ENCODE peak calls at places on chromosomes 5 and 9, in ten cellular contexts. V is activated CD8-positive, alpha-beta memory T cell treated with anti-CD3 and anti-CD28 coated beads, Interleukin-2, amount 50 U/mL, for 48 hours; O is LoVo; U is activated CD4-positive, CD25-positive, alpha-beta regulatory T cell treated with anti-CD3 and anti-CD28 coated beads, Interleukin-2, amount 50 U/mL, for 72 hours; P is foreskin fibroblast; X is Caco-2; J is HEK293T; K is left ventricle myocardium superior; A is amniotic stem cell; M is fibroblast of pulmonary artery. D is an unnamed sample.

GRCh38 chr5:131413605-131414559 is 150.0 kb downstream of the CDC42SE2 start:
- DNase-seq in V (no peak), O (no peak), U (no peak), P (peak; percentile 12), X (no peak), J (no peak), K (no peak), A (no peak), M (no peak), D (no peak)

GRCh38 chr5:173880306-173880985 is 7.7 kb upstream of the CPEB4 start:
- DNase-seq in V (no peak), O (no peak), U (no peak), P (peak; percentile 83), X (no peak), J (no peak), K (no peak), A (peak; percentile 71), M (peak; percentile 73), D (no peak)

GRCh38 chr5:69368458-69369368 is 607 bp downstream of the AK6 start:
- DNase-seq in V (no peak), O (no peak), U (no peak), P (peak; percentile 3), X (no peak), J (peak; percentile 13), K (no peak), A (no peak), M (peak; percentile 50), D (peak; percentile 46)

GRCh38 chr9:98778251-98778650 is 18.1 kb downstream of the ANKS6 start:
- DNase-seq in V (no peak), O (no peak), U (no peak), P (no peak), X (no peak), J (no peak), K (no peak), A (no peak), M (no peak), D (no peak)

GRCh38 chr5:151660616-151661015 is 26.1 kb downstream of the SPARC start:
- DNase-seq in V (no peak), O (no peak), U (no peak), P (peak; percentile 80), X (no peak), J (no peak), K (no peak), A (peak; percentile 50), M (peak; percentile 64), D (no peak)

GRCh38 chr9:87128844-87129493 is 181.7 kb upstream of the GAS1 start:
- DNase-seq in V (no peak), O (no peak), U (no peak), P (no peak), X (no peak), J (no peak), K (no peak), A (no peak), M (no peak), D (no peak)

GRCh38 chr5:39740404-39740803 is 315.6 kb upstream of the DAB2 start:
- DNase-seq in V (no peak), O (no peak), U (no peak), P (no peak), X (no peak), J (no peak), K (no peak), A (no peak), M (no peak), D (no peak)

GRCh38 chr9:92600742-92601261 is 65.0 kb upstream of the ECM2 start:
- DNase-seq in V (no peak), O (no peak), U (no peak), P (no peak), X (no peak), J (no peak), K (no peak), A (peak; percentile 27), M (peak; percentile 71), D (no peak)

GRCh38 chr5:179316111-179316551 is 29.1 kb downstream of the ADAMTS2 start:
- DNase-seq in V (no peak), O (no peak), U (no peak), P (no peak), X (peak; percentile 15), J (no peak), K (no peak), A (no peak), M (no peak), D (no peak)

GRCh38 chr5:125100342-125100741 is 353.9 kb upstream of the ZNF608 start:
- DNase-seq in V (no peak), O (no peak), U (no peak), P (no peak), X (no peak), J (no peak), K (no peak), A (no peak), M (no peak), D (no peak)

GRCh38 chr5:79689541-79690466 is at the start of gene CMYA5:
- DNase-seq in V (no peak), O (no peak), U (no peak), P (peak; percentile 35), X (no peak), J (no peak), K (peak; percentile 81), A (no peak), M (peak; percentile 24), D (no peak)

GRCh38 chr5:131379723-131380122 is 115.9 kb downstream of the CDC42SE2 start:
- DNase-seq in V (no peak), O (no peak), U (peak; percentile 53), P (no peak), X (no peak), J (no peak), K (no peak), A (no peak), M (peak; percentile 95), D (no peak)

GRCh38 chr9:72888032-72888431 is 64.8 kb downstream of the ALDH1A1 start:
- DNase-seq in V (no peak), O (no peak), U (no peak), P (no peak), X (no peak), J (no peak), K (no peak), A (peak; percentile 6), M (no peak), D (no peak)

GRCh38 chr5:78509884-78510769 is 138.4 kb downstream of the LHFPL2 start:
- DNase-seq in V (peak; percentile 68), O (no peak), U (peak; percentile 40), P (no peak), X (no peak), J (peak; percentile 45), K (peak; percentile 89), A (no peak), M (peak; percentile 61), D (no peak)

GRCh38 chr9:125486109-125486508 is 220.9 kb downstream of the MAPKAP1 start:
- DNase-seq in V (no peak), O (no peak), U (no peak), P (no peak), X (no peak), J (no peak), K (no peak), A (no peak), M (no peak), D (no peak)

GRCh38 chr5:143101740-143102386 is 301.6 kb downstream of the NR3C1 start:
- DNase-seq in V (peak; percentile 77), O (no peak), U (no peak), P (no peak), X (no peak), J (no peak), K (no peak), A (no peak), M (no peak), D (peak; percentile 34)

GRCh38 chr5:103510851-103511553 is 51.6 kb downstream of the NUDT12 start:
- DNase-seq in V (no peak), O (no peak), U (no peak), P (no peak), X (no peak), J (no peak), K (no peak), A (no peak), M (peak; percentile 39), D (no peak)

GRCh38 chr5:95988877-95989276 is 27.2 kb upstream of the ELL2 start:
- DNase-seq in V (no peak), O (no peak), U (no peak), P (no peak), X (no peak), J (no peak), K (no peak), A (no peak), M (no peak), D (no peak)

GRCh38 chr5:163894645-163895044 is 389.2 kb downstream of the MAT2B start:
- DNase-seq in V (no peak), O (no peak), U (no peak), P (peak; percentile 21), X (no peak), J (no peak), K (no peak), A (peak; percentile 52), M (peak; percentile 83), D (no peak)

GRCh38 chr9:78982849-78983248 is 588.9 kb upstream of the TLE4 start:
- DNase-seq in V (no peak), O (peak; percentile 29), U (no peak), P (peak; percentile 15), X (no peak), J (no peak), K (no peak), A (no peak), M (peak; percentile 27), D (no peak)

GRCh38 chr5:57895766-57896165 is 413.2 kb upstream of the ACTBL2 start:
- DNase-seq in V (no peak), O (no peak), U (no peak), P (no peak), X (no peak), J (no peak), K (no peak), A (no peak), M (peak; percentile 21), D (no peak)

GRCh38 chr5:53035868-53036381 is 46.8 kb downstream of the ITGA2 start:
- DNase-seq in V (no peak), O (no peak), U (no peak), P (no peak), X (no peak), J (peak; percentile 36), K (no peak), A (no peak), M (peak; percentile 35), D (no peak)

GRCh38 chr9:33924978-33925797 is 108.2 kb downstream of the UBE2R2 start:
- DNase-seq in V (no peak), O (no peak), U (no peak), P (peak; percentile 40), X (no peak), J (peak; percentile 60), K (peak; percentile 46), A (no peak), M (peak; percentile 67), D (peak; percentile 70)

GRCh38 chr9:83937861-83938455 is 16.7 kb upstream of the KIF27 start:
- DNase-seq in V (no peak), O (peak; percentile 70), U (no peak), P (no peak), X (no peak), J (peak; percentile 64), K (no peak), A (peak; percentile 35), M (peak; percentile 80), D (peak; percentile 54)

GRCh38 chr5:74255692-74256091 is 384.8 kb downstream of the ENC1 start:
- DNase-seq in V (no peak), O (no peak), U (no peak), P (no peak), X (no peak), J (no peak), K (no peak), A (no peak), M (no peak), D (no peak)

GRCh38 chr9:26813247-26813646 is 79.4 kb downstream of the CAAP1 start:
- DNase-seq in V (no peak), O (no peak), U (no peak), P (no peak), X (no peak), J (no peak), K (no peak), A (no peak), M (no peak), D (no peak)

GRCh38 chr5:189486-189885 is 1.8 kb upstream of the LRRC14B start:
- DNase-seq in V (no peak), O (no peak), U (no peak), P (no peak), X (no peak), J (no peak), K (no peak), A (no peak), M (no peak), D (no peak)

GRCh38 chr5:115580941-115581340 is 21.3 kb downstream of the TICAM2 start:
- DNase-seq in V (no peak), O (no peak), U (no peak), P (no peak), X (no peak), J (no peak), K (no peak), A (no peak), M (no peak), D (no peak)

D was measured in SK-N-SH.